ENCODE peak calls at places on chromosomes 1 and 21, in ten cellular contexts. E is A549, F is GM12891, J is H54, U is testis, Y is uterus, H is right lobe of liver, X is IMR-90, K is ovary, G is GM12892. P is an unnamed sample.

GRCh38 chr1:175877939-175878730 is 134.7 kb upstream of the TNR start:
- DNase-seq in H (no peak), K (no peak), U (no peak), J (no peak), F (no peak), Y (no peak), E (no peak), G (no peak), X (no peak), P (no peak)

GRCh38 chr1:240232548-240232947 is 140.9 kb downstream of the FMN2 start:
- DNase-seq in U (no peak), G (no peak), F (no peak), K (no peak), X (peak), H (no peak), E (no peak), Y (no peak), J (no peak), P (no peak)

GRCh38 chr1:79388694-79389361 is 382.3 kb upstream of the ADGRL4 start:
- DNase-seq in H (no peak), Y (no peak), X (no peak), E (no peak), J (no peak), U (no peak), G (no peak), K (no peak), F (no peak), P (no peak)

GRCh38 chr1:225504776-225505175 is 76.9 kb upstream of the LBR start:
- DNase-seq in F (no peak), Y (no peak), G (no peak), X (no peak), K (no peak), E (no peak), U (no peak), H (no peak), J (no peak), P (no peak)

GRCh38 chr1:234044079-234044478 is 139.6 kb downstream of the SLC35F3 start:
- DNase-seq in U (no peak), K (no peak), F (no peak), H (no peak), Y (no peak), E (no peak), J (no peak), G (no peak), X (no peak), P (no peak)

GRCh38 chr1:26031196-26031902 is 9.8 kb downstream of the EXTL1 start:
- DNase-seq in K (no peak), H (no peak), J (no peak), F (no peak), U (no peak), X (peak), E (no peak), G (no peak), Y (no peak), P (no peak)

GRCh38 chr1:36150296-36151132 is 1.2 kb upstream of the TRAPPC3 start:
- DNase-seq in J (peak), E (peak), Y (peak), H (peak), U (peak), F (peak), G (peak), K (peak), X (peak), P (peak)

GRCh38 chr1:23371987-23372386 is 2.4 kb upstream of the ZNF436 start:
- DNase-seq in E (no peak), J (no peak), H (no peak), G (no peak), F (no peak), U (no peak), X (no peak), K (no peak), Y (no peak), P (no peak)

GRCh38 chr1:46242918-46243317 is 4.6 kb upstream of the RAD54L start:
- DNase-seq in K (no peak), F (no peak), H (no peak), X (no peak), U (no peak), J (no peak), G (no peak), E (no peak), Y (no peak), P (no peak)

GRCh38 chr1:46247433-46248121 is at the start of gene RAD54L:
- DNase-seq in X (peak), K (peak), E (peak), F (peak), G (peak), Y (peak), U (peak), H (peak), J (peak), P (peak)

GRCh38 chr1:46244656-46245371 is 2.7 kb upstream of the RAD54L start:
- DNase-seq in K (no peak), Y (no peak), G (no peak), F (peak), X (peak), E (peak), J (peak), H (no peak), U (no peak), P (no peak)

GRCh38 chr1:46246548-46247432 is 773 bp upstream of the RAD54L start:
- DNase-seq in E (no peak), K (no peak), U (peak), F (peak), H (no peak), G (peak), X (peak), J (peak), Y (no peak), P (peak)

DNA sequence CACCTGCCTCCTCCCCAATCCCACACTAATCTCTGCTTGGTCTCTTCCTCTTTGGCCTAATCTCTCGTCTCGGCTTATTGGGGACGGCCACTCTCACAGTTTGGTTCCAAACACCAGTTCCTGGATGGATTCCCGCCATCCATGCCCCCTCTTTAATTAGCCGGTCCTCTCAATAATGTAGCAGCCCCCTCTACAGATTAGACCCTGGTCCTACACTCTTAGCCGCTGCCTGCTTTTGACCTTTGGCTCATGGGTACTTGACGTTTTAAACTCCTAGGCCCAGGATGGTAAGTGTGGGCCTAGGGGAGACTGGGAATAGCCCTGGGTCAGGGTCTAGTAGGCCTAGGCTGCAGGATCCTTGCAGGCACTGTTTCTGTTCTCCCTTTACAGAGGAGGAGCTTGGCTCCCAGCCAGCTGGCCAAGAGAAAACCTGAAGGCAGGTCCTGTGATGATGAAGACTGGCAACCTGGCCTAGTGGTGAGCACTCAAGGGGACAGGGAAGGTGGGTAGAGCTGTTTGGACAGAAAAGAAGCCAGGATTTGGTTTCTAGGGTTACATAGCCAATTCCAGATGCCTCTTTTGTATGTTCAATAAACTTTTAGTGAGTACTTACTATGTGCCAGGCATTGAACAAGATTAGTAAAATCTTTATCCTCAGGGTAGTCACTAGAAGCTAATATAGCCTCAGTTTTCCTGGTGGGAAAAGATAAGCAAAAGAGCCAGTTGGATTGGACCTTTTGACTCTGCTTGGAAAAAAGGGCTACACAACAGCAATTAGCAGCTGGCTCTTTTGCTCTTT is 758 bp downstream of the RAD54L start:
- DNase-seq in X (no peak), H (peak), K (peak), G (no peak), Y (peak), F (peak), J (peak), U (no peak), E (peak), P (peak)
- TF ChIP-seq POLR2A in X (no peak), H (no peak), K (no peak), G (no peak), Y (no peak), F (no peak), J (no peak), U (no peak), E (no peak), P (no peak)

DNA sequence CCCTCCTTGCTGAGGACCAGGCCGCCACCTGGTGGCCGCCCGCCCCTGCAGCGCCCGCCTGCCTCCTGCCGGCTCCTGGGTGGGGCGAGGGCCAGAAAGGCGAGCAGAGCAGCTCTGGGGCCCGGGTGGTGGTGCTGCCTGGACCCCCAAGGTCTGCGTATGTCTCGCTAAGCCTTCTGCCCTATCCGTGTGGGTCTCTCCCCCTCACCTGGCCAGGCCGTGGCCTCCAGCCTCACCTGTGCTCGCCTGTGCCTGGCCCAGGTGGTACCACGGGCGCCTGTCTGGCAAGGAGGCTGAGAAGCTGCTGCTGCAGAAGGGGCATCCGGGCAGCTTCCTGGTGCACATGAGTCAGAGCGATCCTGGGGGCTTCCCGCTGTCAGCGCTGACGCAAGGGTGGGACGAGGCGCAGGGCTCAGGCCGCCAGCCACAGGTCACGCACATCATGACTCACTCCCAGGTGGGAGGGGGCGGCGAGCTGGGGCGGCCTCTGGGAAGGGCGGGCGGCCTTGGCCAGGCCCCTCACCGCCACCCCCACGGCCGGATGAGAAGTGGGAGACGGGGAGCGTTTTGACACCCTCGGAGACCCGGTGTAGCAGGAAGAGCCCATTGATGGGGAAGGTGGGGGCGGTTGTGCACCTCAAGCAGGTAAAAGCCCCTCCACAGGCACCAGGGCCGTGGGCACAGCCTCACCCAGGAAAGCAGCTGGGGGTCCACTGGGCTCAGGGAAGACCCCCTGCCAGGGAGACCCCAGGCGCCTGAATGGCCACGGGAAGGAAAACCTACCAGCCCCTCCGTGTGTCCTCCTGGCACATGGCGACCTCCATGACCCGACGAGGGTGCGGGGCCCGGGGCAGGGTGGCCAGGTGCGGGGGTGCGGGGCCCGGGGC is 9.9 kb downstream of the RNF223 start:
- DNase-seq in U (peak), X (peak), F (peak), J (peak), G (peak), K (peak), Y (peak), E (peak), H (peak), P (peak)
- TF ChIP-seq POLR2A in U (no peak), X (peak), F (peak), J (no peak), G (peak), K (no peak), Y (peak), E (no peak), H (no peak), P (no peak)

GRCh38 chr1:173861731-173862145 is 6.1 kb downstream of the GAS5 start:
- DNase-seq in U (no peak), H (no peak), G (no peak), F (no peak), X (no peak), E (no peak), K (no peak), J (no peak), Y (no peak), P (no peak)
- TF ChIP-seq POLR2A in U (no peak), H (no peak), G (peak), F (peak), X (peak), E (no peak), K (no peak), J (peak), Y (no peak), P (no peak)

GRCh38 chr1:10171105-10171767 is 39.1 kb upstream of the KIF1B start:
- DNase-seq in G (no peak), Y (no peak), J (no peak), X (no peak), K (no peak), F (no peak), H (no peak), E (no peak), U (no peak), P (no peak)

GRCh38 chr1:10173582-10173981 is 36.8 kb upstream of the KIF1B start:
- DNase-seq in H (no peak), K (no peak), F (no peak), G (no peak), X (no peak), U (no peak), Y (no peak), E (no peak), J (no peak), P (no peak)

GRCh38 chr1:10171995-10172669 is 38.2 kb upstream of the KIF1B start:
- DNase-seq in H (no peak), K (no peak), J (no peak), Y (no peak), G (no peak), X (no peak), U (no peak), E (no peak), F (no peak), P (no peak)

GRCh38 chr1:10170362-10170665 is 40.1 kb upstream of the KIF1B start:
- DNase-seq in E (no peak), H (no peak), G (no peak), K (no peak), U (no peak), Y (no peak), F (peak), X (peak), J (no peak), P (no peak)

DNA sequence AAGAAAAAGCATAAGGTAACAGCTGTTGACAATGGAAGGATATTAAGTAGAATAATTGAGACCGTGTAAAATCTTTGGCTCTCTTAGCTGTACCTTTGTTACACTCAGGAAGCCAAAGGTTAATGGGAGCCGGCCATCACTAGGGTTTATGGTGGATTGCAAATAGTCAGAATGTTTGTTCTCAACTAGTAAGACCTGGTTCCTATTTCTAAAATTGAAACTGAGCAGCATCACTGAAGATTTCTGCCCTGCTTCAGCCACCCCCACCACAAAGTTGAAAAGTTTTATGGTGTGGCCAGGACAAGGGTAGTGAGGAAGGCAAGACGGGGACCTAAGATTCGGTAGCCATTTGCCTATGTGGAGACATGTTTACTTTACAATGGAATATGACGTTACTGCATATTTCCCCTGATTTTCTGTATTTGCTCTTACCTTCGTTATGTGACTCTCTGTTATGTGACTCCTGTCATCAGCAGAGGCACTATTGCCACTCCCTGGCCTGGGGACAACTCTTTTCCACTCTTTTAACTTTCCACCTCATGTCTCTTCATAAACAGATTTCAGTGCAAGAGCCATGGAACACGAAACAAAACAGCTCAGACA is 41.4 kb upstream of the KIF1B start:
- DNase-seq in G (no peak), U (no peak), J (no peak), Y (no peak), H (no peak), F (no peak), K (no peak), X (no peak), E (no peak), P (no peak)
- TF ChIP-seq POLR2A in G (no peak), U (no peak), J (no peak), Y (no peak), H (no peak), F (no peak), K (no peak), X (no peak), E (no peak), P (no peak)

DNA sequence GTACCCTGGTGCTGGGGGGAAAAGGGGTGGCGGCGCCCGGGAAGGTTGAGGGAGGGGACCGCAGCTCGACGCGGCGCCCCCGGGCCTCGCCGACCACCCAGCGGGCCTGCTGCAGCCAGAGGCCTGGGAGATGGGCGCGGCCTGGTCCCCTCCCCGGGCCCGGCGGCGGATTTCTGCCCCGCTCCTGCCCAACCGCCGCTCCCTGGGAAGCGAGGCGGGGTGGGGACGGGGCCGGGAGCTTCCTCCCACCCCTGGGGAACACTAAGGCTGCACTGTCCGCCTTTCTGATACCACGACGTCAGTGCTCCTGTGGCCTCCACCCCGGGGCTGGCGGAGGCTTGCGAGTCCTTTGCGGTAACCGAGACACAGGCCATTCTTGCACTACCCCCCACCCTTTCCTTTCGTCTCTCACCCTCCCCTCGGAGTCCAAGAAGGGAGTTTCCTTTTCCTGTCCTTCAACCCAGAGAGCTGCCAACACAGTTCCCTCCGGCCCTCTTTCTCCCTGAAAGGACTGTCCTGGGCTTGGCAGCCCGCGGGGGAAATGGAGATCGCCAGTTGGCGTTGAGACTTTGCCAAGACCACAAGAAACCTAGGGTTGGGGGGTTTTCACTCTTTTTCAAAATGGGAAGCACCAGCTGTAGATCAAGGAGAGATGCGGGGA is 726 bp downstream of the SH3GLB1 start:
- DNase-seq in E (peak), J (peak), F (peak), X (peak), Y (peak), U (peak), H (peak), K (no peak), G (no peak), P (no peak)
- TF ChIP-seq POLR2A in E (no peak), J (no peak), F (peak), X (no peak), Y (no peak), U (no peak), H (no peak), K (no peak), G (no peak), P (no peak)

GRCh38 chr21:34589511-34590282 is 25.2 kb downstream of the RCAN1 start:
- DNase-seq in K (no peak), E (no peak), J (no peak), H (no peak), U (no peak), Y (no peak), G (no peak), F (no peak), X (no peak), P (no peak)

GRCh38 chr21:34592573-34592972 is 22.3 kb downstream of the RCAN1 start:
- DNase-seq in Y (no peak), G (no peak), X (no peak), J (no peak), E (no peak), K (no peak), F (no peak), U (no peak), H (no peak), P (no peak)

GRCh38 chr21:34593954-34594531 is 20.9 kb downstream of the RCAN1 start:
- DNase-seq in F (no peak), H (no peak), E (no peak), J (no peak), U (no peak), G (no peak), Y (no peak), K (no peak), X (no peak), P (no peak)

GRCh38 chr21:34593423-34593822 is 21.5 kb downstream of the RCAN1 start:
- DNase-seq in H (no peak), K (no peak), F (no peak), E (no peak), Y (no peak), J (no peak), X (no peak), U (no peak), G (no peak), P (no peak)

GRCh38 chr21:34592120-34592561 is 22.8 kb downstream of the RCAN1 start:
- DNase-seq in F (no peak), G (no peak), X (peak), J (no peak), K (no peak), Y (no peak), H (no peak), U (peak), E (no peak), P (no peak)
- TF ChIP-seq POLR2A in F (no peak), G (no peak), X (no peak), J (no peak), K (no peak), Y (no peak), H (no peak), U (no peak), E (no peak), P (no peak)

GRCh38 chr21:18760247-18760646 is 356.7 kb upstream of the TMPRSS15 start:
- DNase-seq in X (no peak), F (no peak), G (no peak), E (peak), Y (no peak), H (no peak), U (no peak), K (no peak), J (no peak), P (no peak)
- TF ChIP-seq POLR2A in X (no peak), F (no peak), G (no peak), E (no peak), Y (no peak), H (no peak), U (no peak), K (no peak), J (no peak), P (no peak)

GRCh38 chr1:182688436-182688835 is 4.0 kb upstream of the RGS8 start:
- DNase-seq in E (no peak), F (no peak), K (no peak), H (no peak), U (no peak), G (no peak), J (no peak), Y (no peak), X (no peak), P (no peak)
- TF ChIP-seq POLR2A in E (no peak), F (no peak), K (no peak), H (no peak), U (no peak), G (no peak), J (no peak), Y (no peak), X (no peak), P (no peak)

DNA sequence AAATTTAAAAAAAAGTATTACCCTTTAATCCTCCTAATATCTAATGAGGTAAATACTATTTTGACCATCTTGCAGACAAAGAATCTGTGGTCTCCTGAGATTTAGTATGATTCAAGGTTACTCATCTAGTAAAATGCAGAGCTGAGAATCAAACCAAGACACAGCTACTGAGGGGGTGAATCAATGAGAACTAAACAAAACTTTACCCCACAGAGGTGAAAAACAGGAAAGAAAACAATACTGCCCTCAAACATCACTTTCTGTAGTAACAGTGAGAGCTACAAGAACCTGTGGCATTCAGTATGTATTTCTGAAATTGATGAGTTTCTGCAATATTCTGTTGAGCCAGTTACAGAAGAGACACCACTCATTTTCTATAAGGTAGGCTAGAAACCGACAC is 85.1 kb downstream of the JAK1 start:
- DNase-seq in E (no peak), J (peak), G (no peak), K (no peak), X (peak), Y (no peak), U (no peak), H (no peak), F (no peak), P (no peak)
- TF ChIP-seq POLR2A in E (no peak), J (no peak), G (no peak), K (no peak), X (no peak), Y (no peak), U (no peak), H (no peak), F (no peak), P (no peak)